ENCODE peak calls at places on chromosomes 1 and 21, in eight cellular contexts. I is HEK293T; D is naive thymus-derived CD8-positive, alpha-beta T cell; K is NCI-H2227 treated with DMSO at 0.1 percent for 48 hours; Y is NCI-H1092; T is fibroblast of lung; M is activated CD4-positive, alpha-beta memory T cell treated with anti-CD3 and anti-CD28 coated beads, Interleukin-2, amount 10 ng/mL, durations not matched to agents 7 days and 5 days; F is GOT3. V is an unnamed sample.

GRCh38 chr1:105337427-105337826 is 1587.7 kb downstream of the AMY1C start:
- DNase-seq in I (no peak), D (no peak), K (no peak), Y (peak; percentile 37), T (no peak), M (no peak), F (no peak), V (no peak)

GRCh38 chr1:207020709-207021107 is 11.8 kb downstream of the C1orf116 start:
- DNase-seq in I (no peak), D (no peak), K (no peak), Y (no peak), T (peak; percentile 25), M (no peak), F (no peak), V (no peak)

GRCh38 chr1:27575861-27576331 is 28.0 kb downstream of the AHDC1 start:
- DNase-seq in I (peak; percentile 53), D (no peak), K (peak; percentile 47), Y (no peak), T (peak; percentile 55), M (no peak), F (no peak), V (peak; percentile 86)

GRCh38 chr21:34885125-34885524 is 164.0 kb downstream of the RUNX1 start:
- DNase-seq in I (no peak), D (no peak), K (no peak), Y (no peak), T (no peak), M (no peak), F (no peak), V (no peak)

GRCh38 chr1:201896951-201897391 is 8.3 kb downstream of the SHISA4 start:
- DNase-seq in I (no peak), D (no peak), K (no peak), Y (no peak), T (peak; percentile 77), M (no peak), F (no peak), V (no peak)

GRCh38 chr21:46243325-46243724 is 14.8 kb upstream of the LSS start:
- DNase-seq in I (no peak), D (no peak), K (no peak), Y (no peak), T (no peak), M (no peak), F (no peak), V (no peak)

GRCh38 chr1:197302775-197303174 is 34.7 kb downstream of the CRB1 start:
- DNase-seq in I (no peak), D (no peak), K (no peak), Y (no peak), T (peak; percentile 88), M (no peak), F (no peak), V (no peak)

GRCh38 chr1:17833661-17834501 is 78.7 kb downstream of the ACTL8 start:
- DNase-seq in I (no peak), D (no peak), K (peak; percentile 45), Y (no peak), T (no peak), M (no peak), F (no peak), V (no peak)

GRCh38 chr21:31255036-31255435 is 89.0 kb downstream of the TIAM1 start:
- DNase-seq in I (no peak), D (no peak), K (no peak), Y (no peak), T (no peak), M (no peak), F (no peak), V (no peak)

GRCh38 chr1:98027044-98027443 is 106.2 kb upstream of the DPYD start:
- DNase-seq in I (no peak), D (no peak), K (no peak), Y (no peak), T (no peak), M (no peak), F (no peak), V (no peak)

GRCh38 chr1:230320804-230321203 is 105.3 kb downstream of the PGBD5 start:
- DNase-seq in I (no peak), D (no peak), K (no peak), Y (no peak), T (no peak), M (no peak), F (no peak), V (no peak)

GRCh38 chr21:34986561-34987533 is 62.3 kb downstream of the RUNX1 start:
- DNase-seq in I (no peak), D (peak; percentile 79), K (no peak), Y (no peak), T (peak; percentile 98), M (peak; percentile 82), F (no peak), V (peak; percentile 56)

GRCh38 chr1:154747841-154748766 is 122.0 kb downstream of the KCNN3 start:
- DNase-seq in I (no peak), D (peak; percentile 57), K (peak; percentile 22), Y (no peak), T (peak; percentile 23), M (peak; percentile 59), F (no peak), V (peak; percentile 76)

GRCh38 chr1:18649713-18650370 is 19.2 kb downstream of the PAX7 start:
- DNase-seq in I (no peak), D (no peak), K (no peak), Y (no peak), T (peak; percentile 12), M (no peak), F (no peak), V (peak; percentile 93)

V was measured in ELF-1.